ENCODE peak calls at places on chromosomes 2 and 18, in five cellular contexts. G is heart right ventricle, O is upper lobe of right lung, M is Peyer's patch, P is IMR-90. B is an unnamed sample. For H3K4me1, the result is how much of the 10 kb centered on the place peaks cover.

GRCh38 chr2:220166616-220167015 is 539.2 kb downstream of the SLC4A3 start:
- DNase-seq in M (no peak), P (no peak), G (no peak), O (no peak), B (no peak)

GRCh38 chr2:10482979-10483378 is 34.9 kb upstream of the ODC1 start:
- DNase-seq in M (no peak), O (no peak), P (no peak), G (no peak), B (no peak)

GRCh38 chr2:197088694-197089093 is 162.2 kb upstream of the PGAP1 start:
- DNase-seq in P (peak), O (no peak), M (no peak), G (no peak), B (no peak)

GRCh38 chr18:56453576-56453975 is 184.8 kb downstream of the TXNL1 start:
- DNase-seq in P (no peak), M (no peak), O (no peak), G (no peak), B (no peak)

GRCh38 chr2:220356076-220356475 is 728.6 kb downstream of the SLC4A3 start:
- DNase-seq in O (no peak), P (peak), G (no peak), M (no peak), B (no peak)

GRCh38 chr2:152171733-152172132 is 3.8 kb downstream of the STAM2 start:
- DNase-seq in G (no peak), P (no peak), M (no peak), O (no peak), B (no peak)

GRCh38 chr2:150143087-150143536 is 344.4 kb downstream of the RND3 start:
- DNase-seq in P (peak), M (no peak), O (no peak), G (no peak), B (no peak)

GRCh38 chr2:239263231-239263936 is 137.4 kb downstream of the HDAC4 start:
- DNase-seq in M (peak), P (no peak), O (peak), G (no peak), B (no peak)

GRCh38 chr2:229376866-229377265 is 105.8 kb upstream of the PID1 start:
- DNase-seq in P (no peak), O (no peak), M (no peak), G (no peak), B (no peak)

GRCh38 chr2:221572821-221573429 is 821 bp upstream of the EPHA4 start:
- DNase-seq in P (peak), M (peak), O (peak), G (peak), B (no peak)

GRCh38 chr2:134676960-134677359 is 41.8 kb downstream of the TMEM163 start:
- DNase-seq in P (no peak), G (no peak), O (no peak), M (no peak), B (no peak)

GRCh38 chr2:73821227-73821626 is 7.5 kb upstream of the STAMBP start:
- DNase-seq in P (no peak), G (no peak), O (no peak), M (no peak), B (no peak)

GRCh38 chr18:22883827-22884226 is 49.3 kb upstream of the RBBP8 start:
- DNase-seq in G (no peak), P (no peak), O (no peak), M (no peak), B (no peak)

GRCh38 chr2:7860693-7861092 is 821.2 kb upstream of the ID2 start:
- DNase-seq in G (no peak), M (no peak), O (no peak), P (peak), B (no peak)

GRCh38 chr2:17058772-17059402 is 393.3 kb upstream of the CYRIA start:
- DNase-seq in G (no peak), O (no peak), M (no peak), P (no peak), B (no peak)

GRCh38 chr18:62771494-62771893 is 56.2 kb downstream of the PHLPP1 start:
- DNase-seq in P (no peak), O (no peak), G (no peak), M (no peak), B (no peak)

GRCh38 chr2:173822889-173823485 is 142.2 kb downstream of the SP3 start:
- DNase-seq in O (no peak), P (no peak), G (no peak), M (no peak), B (no peak)

GRCh38 chr18:24915547-24915946 is 436.4 kb downstream of the ZNF521 start:
- DNase-seq in G (no peak), P (peak), M (no peak), O (no peak), B (no peak)

GRCh38 chr2:168722592-168722991 is 79.8 kb upstream of the NOSTRIN start:
- DNase-seq in M (no peak), P (peak), G (no peak), O (no peak), B (no peak)

GRCh38 chr18:22282311-22283235 is 113.2 kb downstream of the GATA6 start:
- DNase-seq in G (no peak), M (no peak), P (peak), O (no peak), B (no peak)

GRCh38 chr2:186772579-186772978 is 76.4 kb downstream of the ZSWIM2 start:
- DNase-seq in M (no peak), P (no peak), O (no peak), G (no peak), B (no peak)

GRCh38 chr2:121611730-121612705 is 37.2 kb downstream of the CLASP1 start:
- DNase-seq in M (no peak), G (no peak), P (no peak), O (no peak), B (no peak)

GRCh38 chr2:127064642-127065250 is 42.2 kb downstream of the BIN1 start:
- DNase-seq in O (peak), G (peak), M (peak), P (peak), B (peak)

GRCh38 chr2:240351826-240352426 is 83.5 kb upstream of the GPC1 start:
- DNase-seq in G (no peak), P (no peak), O (no peak), M (no peak), B (no peak)

GRCh38 chr18:45670281-45670962 is 53.6 kb upstream of the SLC14A1 start:
- DNase-seq in G (no peak), M (peak), O (no peak), P (peak), B (peak)

GRCh38 chr2:182133195-182133891 is 147.7 kb downstream of the PPP1R1C start:
- DNase-seq in G (no peak), O (no peak), M (no peak), P (peak), B (no peak)

GRCh38 chr18:62211323-62211828 is 24.3 kb downstream of the RELCH start:
- DNase-seq in G (no peak), P (no peak), O (no peak), M (no peak), B (no peak)

GRCh38 chr2:39377226-39377939 is 59.7 kb downstream of the MAP4K3 start:
- DNase-seq in O (no peak), M (no peak), P (no peak), G (no peak), B (no peak)

GRCh38 chr2:144683063-144683740 is 163.3 kb upstream of the ZEB2 start:
- DNase-seq in P (no peak), M (no peak), G (no peak), O (no peak), B (no peak)

GRCh38 chr2:105290981-105291660 is 38.4 kb downstream of the TGFBRAP1 start:
- DNase-seq in M (no peak), O (no peak), P (no peak), G (no peak), B (no peak)
- H3K4me1 ChIP-seq in M (under half), O (under half), P (under half), G (under half), B (under half)

GRCh38 chr2:133569416-133569815 is 1.2 kb upstream of the NCKAP5 start:
- DNase-seq in G (no peak), O (no peak), P (peak), M (no peak), B (no peak)

GRCh38 chr2:133568172-133568571 is at the start of gene NCKAP5:
- DNase-seq in O (no peak), P (peak), G (peak), M (peak), B (no peak)

GRCh38 chr2:133568598-133568997 is 335 bp upstream of the NCKAP5 start:
- DNase-seq in O (no peak), G (no peak), P (no peak), M (no peak), B (no peak)

GRCh38 chr2:133570547-133570946 is 2.3 kb upstream of the NCKAP5 start:
- DNase-seq in M (no peak), P (no peak), O (no peak), G (no peak), B (no peak)

DNA sequence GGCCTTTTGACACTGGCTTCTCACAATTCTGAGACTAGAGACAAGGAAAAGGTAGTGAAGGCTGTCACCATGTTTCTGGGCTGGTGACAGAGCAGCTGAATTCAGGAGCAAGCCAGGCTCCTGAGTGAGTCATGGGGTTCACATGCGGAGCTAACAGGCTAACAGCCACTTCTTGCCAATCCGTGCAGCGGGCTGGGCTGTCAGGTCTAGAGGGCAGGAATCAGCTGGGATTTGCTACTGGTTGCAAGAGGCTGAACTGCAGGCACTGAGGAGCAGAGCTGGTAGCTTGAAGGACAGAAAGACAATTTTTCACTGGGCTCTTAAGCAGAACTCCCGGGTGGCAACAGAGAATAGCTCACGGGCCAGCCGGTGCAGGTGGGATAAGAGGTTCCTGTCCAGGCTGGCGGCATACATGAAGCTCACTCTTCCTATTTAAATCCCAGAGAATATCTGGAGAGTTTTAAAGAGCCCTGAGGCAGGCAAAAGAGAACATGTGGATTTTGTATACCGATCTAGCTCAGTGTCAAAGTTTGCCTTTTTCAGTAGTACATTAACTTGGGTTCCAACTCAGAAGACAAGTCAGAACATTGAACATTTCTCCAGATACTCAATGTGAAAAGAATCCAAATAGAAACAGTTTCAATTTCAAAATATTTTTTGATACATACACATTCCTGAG is 1.2 kb downstream of the NCKAP5 start:
- DNase-seq in M (peak), G (peak), P (peak), O (peak), B (no peak)
- H3K4me3 ChIP-seq in M (no peak), G (peak), P (peak), O (peak), B (no peak)

GRCh38 chr2:120343433-120344105 is 2.4 kb upstream of the INHBB start:
- DNase-seq in M (peak), O (peak), G (peak), P (peak), B (peak)
- TF ChIP-seq CTCF in M (peak), O (peak), G (peak), P (peak), B (peak)

GRCh38 chr2:25310965-25311865 is 30.5 kb downstream of the DNMT3A start:
- DNase-seq in M (peak), P (no peak), O (peak), G (peak), B (no peak)
- H3K4me1 ChIP-seq in M (half or more), P (under half), O (under half), G (under half), B (half or more)

GRCh38 chr18:12657048-12657848 is 659 bp downstream of the SPIRE1 start:
- DNase-seq in M (peak), O (peak), G (peak), P (peak), B (no peak)

GRCh38 chr18:12654971-12655370 is 2.9 kb downstream of the SPIRE1 start:
- DNase-seq in G (no peak), P (no peak), O (no peak), M (no peak), B (no peak)

GRCh38 chr18:12657849-12658829 is at the start of gene SPIRE1:
- DNase-seq in M (peak), P (peak), G (peak), O (peak), B (peak)

GRCh38 chr18:12659904-12660605 is 2.1 kb upstream of the SPIRE1 start:
- DNase-seq in P (peak), M (peak), O (no peak), G (no peak), B (peak)

DNA sequence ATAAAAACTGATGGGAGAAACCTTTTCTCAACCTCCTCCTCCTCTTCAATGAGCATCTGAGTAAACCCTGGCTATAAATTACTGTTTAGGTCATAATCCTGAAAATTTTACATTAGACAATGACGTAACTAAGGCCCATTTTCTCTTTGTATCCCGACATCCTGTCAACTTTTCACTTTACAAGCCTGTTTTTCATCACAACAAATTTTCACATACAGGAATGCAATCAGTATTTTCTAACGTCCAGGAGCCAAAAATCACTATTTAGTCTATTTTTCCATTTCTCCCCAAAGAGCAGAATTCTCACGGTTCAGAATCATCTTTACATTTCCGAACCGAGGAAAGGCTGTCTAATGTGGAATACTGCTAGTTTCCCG is 1.2 kb downstream of the SPIRE1 start:
- DNase-seq in O (no peak), P (peak), G (no peak), M (no peak), B (no peak)
- H3K4me3 ChIP-seq in O (peak), P (peak), G (peak), M (peak), B (peak)

DNA sequence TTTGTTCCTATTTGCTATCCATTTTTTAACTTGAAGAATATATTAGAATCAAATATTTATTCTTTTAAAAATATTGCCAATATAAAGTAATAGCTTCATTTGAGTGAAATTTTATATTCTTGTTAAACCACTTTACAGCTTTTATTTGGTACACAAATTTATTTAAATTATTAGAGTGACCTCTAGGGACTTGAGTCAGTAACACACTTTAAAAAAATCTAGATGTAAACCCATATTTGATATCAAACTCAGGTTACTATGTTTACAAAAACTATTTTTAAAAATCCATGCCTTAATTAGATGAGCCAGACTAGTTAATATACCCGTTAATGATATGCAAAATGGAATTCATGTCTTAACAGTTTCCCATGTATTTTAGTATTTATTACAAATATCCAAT is 134.6 kb downstream of the MAP4K4 start:
- DNase-seq in M (no peak), O (no peak), G (no peak), P (no peak), B (no peak)
- TF ChIP-seq CTCF in M (peak), O (peak), G (peak), P (peak), B (peak)

GRCh38 chr2:217900010-217900779 is 102.6 kb downstream of the TNS1 start:
- DNase-seq in M (no peak), G (no peak), O (peak), P (no peak), B (no peak)
- H3K4me1 ChIP-seq in M (half or more), G (half or more), O (half or more), P (under half), B (under half)

DNA sequence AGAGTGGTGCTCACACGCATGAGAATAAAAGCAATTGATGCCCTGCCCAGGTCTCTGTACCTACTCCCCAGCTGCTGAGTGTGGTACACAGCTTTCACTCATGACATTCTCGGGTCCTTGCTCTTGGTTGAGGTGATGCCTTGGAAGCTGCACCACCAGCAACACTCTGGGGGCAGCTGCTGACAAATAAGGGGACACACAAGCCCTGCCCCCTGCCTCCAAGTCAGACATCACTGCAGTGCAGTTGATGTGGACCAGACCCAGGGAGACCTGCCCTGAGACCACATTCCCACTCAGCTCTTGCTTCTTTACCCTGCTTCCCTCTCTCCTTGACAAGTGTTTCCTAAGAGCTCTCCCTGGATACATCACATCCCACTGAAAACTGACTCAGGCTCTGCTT is 225.6 kb downstream of the ZBTB7C start:
- DNase-seq in M (peak), O (no peak), G (no peak), P (no peak), B (no peak)
- H3K4me3 ChIP-seq in M (no peak), O (no peak), G (no peak), P (no peak), B (no peak)

GRCh38 chr2:47050021-47050760 is 104.9 kb downstream of the STPG4 start:
- DNase-seq in O (no peak), G (peak), P (no peak), M (no peak), B (no peak)

GRCh38 chr2:47051562-47051961 is 103.5 kb downstream of the STPG4 start:
- DNase-seq in G (peak), O (no peak), P (no peak), M (no peak), B (no peak)

GRCh38 chr2:47049502-47049901 is 105.6 kb downstream of the STPG4 start:
- DNase-seq in O (no peak), M (no peak), P (no peak), G (peak), B (no peak)

GRCh38 chr2:47048801-47049480 is 106.2 kb downstream of the STPG4 start:
- DNase-seq in O (no peak), M (no peak), G (peak), P (no peak), B (no peak)

DNA sequence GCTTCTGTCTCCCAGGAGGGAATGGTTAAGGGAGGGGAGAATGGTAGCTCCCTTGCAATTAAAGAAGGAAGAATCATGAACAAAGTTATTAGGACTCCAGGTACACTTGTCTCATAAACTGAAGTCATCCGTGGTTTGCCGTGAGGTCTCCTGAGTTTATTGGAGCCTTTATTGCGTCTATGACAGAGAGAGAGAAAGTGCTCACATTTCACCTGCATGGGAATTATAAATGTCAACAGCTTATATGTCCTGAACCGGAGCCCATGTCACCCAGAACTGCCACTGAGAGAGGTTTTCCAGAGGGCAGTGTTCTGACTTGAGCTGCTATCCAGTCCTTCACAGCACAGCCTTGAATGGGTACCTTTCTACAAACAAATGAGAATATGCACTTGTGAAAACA is 104.3 kb downstream of the STPG4 start:
- DNase-seq in M (no peak), G (peak), P (no peak), O (no peak), B (no peak)
- TF ChIP-seq CTCF in M (no peak), G (no peak), P (no peak), O (no peak), B (no peak)